ENCODE peak calls at places on chromosomes 1 and 21, in five cellular contexts. One of them, this sample, is unnamed.
A peak's percentile ranks its signal among the peaks of the same experiment; 100 is the strongest.

GRCh38 chr21:31930001-31930400 is 57.2 kb downstream of the HUNK start:
- DNase-seq in IMR-90: no peak
- DNase-seq in mesenchymal stem cell: no peak
- DNase-seq in mesendoderm: no peak
- DNase-seq in neuronal stem cell: no peak
- DNase-seq in this sample: no peak

GRCh38 chr1:161733526-161733925 is 12.2 kb downstream of the FCRLB start:
- DNase-seq in IMR-90: peak; percentile 93
- DNase-seq in mesenchymal stem cell: peak; percentile 85
- DNase-seq in mesendoderm: no peak
- DNase-seq in neuronal stem cell: no peak
- DNase-seq in this sample: peak; percentile 67

GRCh38 chr1:78143152-78143551 is 97.4 kb downstream of the GIPC2 start:
- DNase-seq in IMR-90: no peak
- DNase-seq in mesenchymal stem cell: no peak
- DNase-seq in mesendoderm: no peak
- DNase-seq in neuronal stem cell: no peak
- DNase-seq in this sample: no peak

GRCh38 chr21:36297938-36298572 is 21.9 kb upstream of the MORC3 start:
- DNase-seq in IMR-90: peak; percentile 15
- DNase-seq in mesenchymal stem cell: peak; percentile 27
- DNase-seq in mesendoderm: no peak
- DNase-seq in neuronal stem cell: no peak
- DNase-seq in this sample: peak; percentile 82

GRCh38 chr1:35564037-35564883 is 6.7 kb downstream of the NCDN start:
- DNase-seq in IMR-90: peak; percentile 78
- DNase-seq in mesenchymal stem cell: peak; percentile 76
- DNase-seq in mesendoderm: peak; percentile 89
- DNase-seq in neuronal stem cell: peak; percentile 86
- DNase-seq in this sample: peak; percentile 66

GRCh38 chr21:44305691-44306090 is 5.8 kb downstream of the PFKL start:
- DNase-seq in IMR-90: no peak
- DNase-seq in mesenchymal stem cell: no peak
- DNase-seq in mesendoderm: no peak
- DNase-seq in neuronal stem cell: no peak
- DNase-seq in this sample: no peak

GRCh38 chr1:43867946-43868740 is 65.5 kb upstream of the ARTN start:
- DNase-seq in IMR-90: peak; percentile 67
- DNase-seq in mesenchymal stem cell: peak; percentile 78
- DNase-seq in mesendoderm: no peak
- DNase-seq in neuronal stem cell: no peak
- DNase-seq in this sample: no peak

GRCh38 chr1:226973371-226973897 is 33.3 kb downstream of the COQ8A start:
- DNase-seq in IMR-90: no peak
- DNase-seq in mesenchymal stem cell: no peak
- DNase-seq in mesendoderm: no peak
- DNase-seq in neuronal stem cell: no peak
- DNase-seq in this sample: no peak

GRCh38 chr1:88194542-88194941 is 489.5 kb upstream of the PKN2 start:
- DNase-seq in IMR-90: no peak
- DNase-seq in mesenchymal stem cell: no peak
- DNase-seq in mesendoderm: no peak
- DNase-seq in neuronal stem cell: no peak
- DNase-seq in this sample: no peak

GRCh38 chr1:242811092-242811840 is 286.8 kb upstream of the PLD5 start:
- DNase-seq in IMR-90: no peak
- DNase-seq in mesenchymal stem cell: no peak
- DNase-seq in mesendoderm: no peak
- DNase-seq in neuronal stem cell: no peak
- DNase-seq in this sample: no peak

GRCh38 chr21:38913120-38913975 is 107.6 kb downstream of the ETS2 start:
- DNase-seq in IMR-90: peak; percentile 69
- DNase-seq in mesenchymal stem cell: peak; percentile 40
- DNase-seq in mesendoderm: peak; percentile 78
- DNase-seq in neuronal stem cell: peak; percentile 30
- DNase-seq in this sample: peak; percentile 76

GRCh38 chr1:29679316-29679715 is 443.0 kb downstream of the PTPRU start:
- DNase-seq in IMR-90: no peak
- DNase-seq in mesenchymal stem cell: no peak
- DNase-seq in mesendoderm: no peak
- DNase-seq in neuronal stem cell: no peak
- DNase-seq in this sample: no peak

GRCh38 chr1:67850611-67851075 is 17.4 kb upstream of the GNG12 start:
- DNase-seq in IMR-90: peak; percentile 92
- DNase-seq in mesenchymal stem cell: peak; percentile 92
- DNase-seq in mesendoderm: no peak
- DNase-seq in neuronal stem cell: no peak
- DNase-seq in this sample: peak; percentile 14

GRCh38 chr1:15684468-15685283 is 556 bp downstream of the PLEKHM2 start:
- DNase-seq in IMR-90: no peak
- DNase-seq in mesenchymal stem cell: peak; percentile 66
- DNase-seq in mesendoderm: peak; percentile 64
- DNase-seq in neuronal stem cell: peak; percentile 23
- DNase-seq in this sample: peak; percentile 42

GRCh38 chr1:172638249-172638648 is 20.7 kb upstream of the FASLG start:
- DNase-seq in IMR-90: no peak
- DNase-seq in mesenchymal stem cell: no peak
- DNase-seq in mesendoderm: no peak
- DNase-seq in neuronal stem cell: no peak
- DNase-seq in this sample: no peak

GRCh38 chr1:228281631-228282328 is 73.9 kb downstream of the OBSCN start:
- DNase-seq in IMR-90: no peak
- DNase-seq in mesenchymal stem cell: no peak
- DNase-seq in mesendoderm: no peak
- DNase-seq in neuronal stem cell: no peak
- DNase-seq in this sample: no peak

GRCh38 chr1:208137144-208137682 is 107.0 kb downstream of the PLXNA2 start:
- DNase-seq in IMR-90: peak; percentile 56
- DNase-seq in mesenchymal stem cell: no peak
- DNase-seq in mesendoderm: no peak
- DNase-seq in neuronal stem cell: no peak
- DNase-seq in this sample: no peak

GRCh38 chr1:112344754-112345423 is 51.1 kb upstream of the CTTNBP2NL start:
- DNase-seq in IMR-90: no peak
- DNase-seq in mesenchymal stem cell: no peak
- DNase-seq in mesendoderm: peak; percentile 33
- DNase-seq in neuronal stem cell: no peak
- DNase-seq in this sample: no peak

GRCh38 chr1:159187647-159188374 is 16.4 kb downstream of the CADM3 start:
- DNase-seq in IMR-90: no peak
- DNase-seq in mesenchymal stem cell: no peak
- DNase-seq in mesendoderm: peak; percentile 88
- DNase-seq in neuronal stem cell: no peak
- DNase-seq in this sample: no peak

GRCh38 chr1:244735854-244736561 is 83.1 kb downstream of the DESI2 start:
- DNase-seq in IMR-90: no peak
- DNase-seq in mesenchymal stem cell: no peak
- DNase-seq in mesendoderm: no peak
- DNase-seq in neuronal stem cell: no peak
- DNase-seq in this sample: no peak

GRCh38 chr1:47262787-47263413 is 30.9 kb upstream of the TAL1 start:
- DNase-seq in IMR-90: peak; percentile 38
- DNase-seq in mesenchymal stem cell: peak; percentile 51
- DNase-seq in mesendoderm: peak; percentile 66
- DNase-seq in neuronal stem cell: no peak
- DNase-seq in this sample: peak; percentile 92

GRCh38 chr1:172823534-172823933 is 164.6 kb downstream of the FASLG start:
- DNase-seq in IMR-90: peak; percentile 68
- DNase-seq in mesenchymal stem cell: peak; percentile 73
- DNase-seq in mesendoderm: no peak
- DNase-seq in neuronal stem cell: no peak
- DNase-seq in this sample: no peak

GRCh38 chr21:28212056-28212455 is 780.6 kb downstream of the LTN1 start:
- DNase-seq in IMR-90: no peak
- DNase-seq in mesenchymal stem cell: no peak
- DNase-seq in mesendoderm: no peak
- DNase-seq in neuronal stem cell: no peak
- DNase-seq in this sample: no peak

GRCh38 chr1:196678510-196678884 is 26.7 kb downstream of the CFH start:
- DNase-seq in IMR-90: peak; percentile 81
- DNase-seq in mesenchymal stem cell: peak; percentile 58
- DNase-seq in mesendoderm: peak; percentile 7
- DNase-seq in neuronal stem cell: no peak
- DNase-seq in this sample: no peak

GRCh38 chr1:179820216-179820970 is 57.2 kb downstream of the TOR1AIP2 start:
- DNase-seq in IMR-90: no peak
- DNase-seq in mesenchymal stem cell: no peak
- DNase-seq in mesendoderm: no peak
- DNase-seq in neuronal stem cell: no peak
- DNase-seq in this sample: no peak

GRCh38 chr1:184407816-184408510 is 21.1 kb downstream of the C1orf21 start:
- DNase-seq in IMR-90: peak; percentile 80
- DNase-seq in mesenchymal stem cell: peak; percentile 41
- DNase-seq in mesendoderm: no peak
- DNase-seq in neuronal stem cell: no peak
- DNase-seq in this sample: no peak

GRCh38 chr1:39576016-39576657 is 453 bp downstream of the PABPC4 start:
- DNase-seq in IMR-90: no peak
- DNase-seq in mesenchymal stem cell: peak; percentile 45
- DNase-seq in mesendoderm: no peak
- DNase-seq in neuronal stem cell: peak; percentile 31
- DNase-seq in this sample: peak; percentile 53

GRCh38 chr1:144101397-144102050 is 129.7 kb upstream of the FAM72C start:
- DNase-seq in IMR-90: no peak
- DNase-seq in mesenchymal stem cell: no peak
- DNase-seq in mesendoderm: no peak
- DNase-seq in neuronal stem cell: no peak
- DNase-seq in this sample: peak; percentile 0

GRCh38 chr1:53536606-53537005 is 77.4 kb downstream of the DMRTB1 start:
- DNase-seq in IMR-90: no peak
- DNase-seq in mesenchymal stem cell: no peak
- DNase-seq in mesendoderm: no peak
- DNase-seq in neuronal stem cell: no peak
- DNase-seq in this sample: no peak

GRCh38 chr1:207902566-207902965 is 8.4 kb downstream of the CD34 start:
- DNase-seq in IMR-90: no peak
- DNase-seq in mesenchymal stem cell: no peak
- DNase-seq in mesendoderm: no peak
- DNase-seq in neuronal stem cell: no peak
- DNase-seq in this sample: no peak

DNA sequence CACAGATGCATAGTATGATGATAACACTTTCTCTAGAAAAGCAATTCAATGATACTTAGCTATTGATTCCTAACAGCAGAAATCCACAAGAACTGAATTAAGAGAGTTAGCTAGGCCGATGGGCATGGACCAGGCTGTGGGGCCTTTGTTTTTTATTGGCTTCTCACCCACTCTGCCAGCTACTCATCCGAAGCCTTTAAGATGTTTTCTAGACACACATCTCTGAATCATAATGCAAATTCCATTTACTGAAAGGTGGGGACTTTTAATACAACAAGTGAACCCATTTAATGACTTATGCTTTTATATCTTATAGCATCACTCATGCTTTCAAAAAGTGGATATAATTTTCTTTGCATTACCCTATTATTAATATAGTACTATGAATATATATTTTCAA is 170.2 kb downstream of the RUNX1 start:
- DNase-seq in IMR-90: no peak
- DNase-seq in mesenchymal stem cell: peak; percentile 3
- DNase-seq in mesendoderm: no peak
- DNase-seq in neuronal stem cell: no peak
- DNase-seq in this sample: no peak
- H3K4me3 ChIP-seq in IMR-90: no peak overlapping the region
- H3K4me3 ChIP-seq in mesenchymal stem cell: no peak overlapping the region
- H3K4me3 ChIP-seq in mesendoderm: no peak overlapping the region
- H3K4me3 ChIP-seq in neuronal stem cell: no peak overlapping the region
- H3K4me3 ChIP-seq in this sample: no peak overlapping the region

DNA sequence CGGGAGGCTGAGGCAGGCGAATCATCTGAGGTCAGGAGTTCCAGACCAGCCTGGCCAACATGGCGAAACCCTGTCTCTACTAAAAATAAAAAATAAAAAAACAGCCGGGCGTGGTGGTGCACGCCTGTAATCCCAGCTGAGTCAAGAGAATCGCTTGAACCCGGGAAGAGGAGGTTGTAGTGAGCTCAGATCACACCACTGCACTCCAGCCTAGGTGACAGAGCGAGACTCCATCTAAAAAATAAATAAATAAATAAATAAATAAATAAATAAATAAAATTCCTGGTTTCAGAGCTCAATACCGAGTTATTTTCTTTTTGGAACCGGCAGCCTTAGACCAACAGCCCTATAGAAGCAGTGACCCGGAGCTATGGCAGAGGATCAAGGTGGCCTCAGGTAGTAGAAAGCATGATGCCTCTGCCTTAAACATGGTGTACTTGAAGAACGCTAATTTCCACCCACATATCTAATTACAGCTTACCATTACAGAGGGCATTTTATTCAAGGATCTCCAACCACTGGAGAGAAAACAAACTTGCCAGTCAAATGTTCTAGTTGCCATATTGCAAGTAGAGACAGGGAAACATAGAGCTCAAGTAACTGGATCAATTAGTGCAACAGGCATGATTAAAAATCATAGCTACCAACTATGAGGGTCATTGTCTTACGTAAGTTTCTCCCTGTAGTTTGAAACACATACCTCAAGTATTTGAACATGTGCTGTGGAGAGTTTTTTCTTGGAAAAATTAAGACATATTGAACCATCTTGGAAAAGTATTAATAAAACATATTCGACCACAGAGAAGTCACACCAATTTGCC is 2.0 kb upstream of the ENAH start:
- DNase-seq in IMR-90: no peak
- DNase-seq in mesenchymal stem cell: no peak
- DNase-seq in mesendoderm: no peak
- DNase-seq in neuronal stem cell: no peak
- DNase-seq in this sample: no peak
- H3K27ac ChIP-seq in IMR-90: peak overlapping the region; percentile 82
- H3K27ac ChIP-seq in mesenchymal stem cell: peak overlapping the region; percentile 98
- H3K27ac ChIP-seq in mesendoderm: no peak overlapping the region
- H3K27ac ChIP-seq in neuronal stem cell: no peak overlapping the region
- H3K27ac ChIP-seq in this sample: peak overlapping the region; percentile 60

GRCh38 chr1:21576031-21576797 is 67.0 kb downstream of the ALPL start:
- DNase-seq in IMR-90: no peak
- DNase-seq in mesenchymal stem cell: no peak
- DNase-seq in mesendoderm: no peak
- DNase-seq in neuronal stem cell: no peak
- DNase-seq in this sample: no peak
- H3K4ac ChIP-seq in IMR-90: no peak overlapping the region
- H3K4ac ChIP-seq in mesenchymal stem cell: no peak overlapping the region
- H3K4ac ChIP-seq in mesendoderm: no peak overlapping the region
- H3K4ac ChIP-seq in neuronal stem cell: no peak overlapping the region
- H3K4ac ChIP-seq in this sample: no peak overlapping the region

GRCh38 chr1:212432163-212432705 is 486 bp upstream of the NENF start:
- DNase-seq in IMR-90: no peak
- DNase-seq in mesenchymal stem cell: no peak
- DNase-seq in mesendoderm: no peak
- DNase-seq in neuronal stem cell: no peak
- DNase-seq in this sample: no peak
- H3K4me3 ChIP-seq in IMR-90: peak overlapping the region; percentile 67
- H3K4me3 ChIP-seq in mesenchymal stem cell: peak overlapping the region; percentile 86
- H3K4me3 ChIP-seq in mesendoderm: no peak overlapping the region
- H3K4me3 ChIP-seq in neuronal stem cell: no peak overlapping the region
- H3K4me3 ChIP-seq in this sample: peak overlapping the region; percentile 73